ENCODE peak calls at places on chromosomes 11 and 22, in four cellular contexts. B, P, K and Z are unnamed samples.

GRCh38 chr11:34512810-34513673 is 552 bp downstream of the ELF5 start:
- DNase-seq in K (peak; percentile 30), P (peak; percentile 52), B (peak; percentile 74), Z (peak; percentile 71)

GRCh38 chr22:50726643-50727340 is 11.2 kb upstream of the ACR start:
- DNase-seq in B (no peak), P (no peak), K (no peak), Z (no peak)

GRCh38 chr11:43825217-43825816 is 55.3 kb upstream of the ALKBH3 start:
- DNase-seq in K (peak; percentile 3), P (peak; percentile 49), B (no peak), Z (no peak)

GRCh38 chr11:64322925-64323260 is 5.0 kb downstream of the PRDX5 start:
- DNase-seq in P (no peak), K (no peak), B (no peak), Z (no peak)

GRCh38 chr11:119664063-119664572 is 64.9 kb downstream of the NECTIN1 start:
- DNase-seq in P (no peak), B (no peak), K (peak; percentile 75), Z (no peak)

GRCh38 chr11:121441533-121441932 is 10.6 kb upstream of the SORL1 start:
- DNase-seq in K (no peak), B (no peak), P (no peak), Z (no peak)

GRCh38 chr11:106989056-106989455 is 29.2 kb downstream of the GUCY1A2 start:
- DNase-seq in P (peak; percentile 63), B (no peak), K (no peak), Z (no peak)

GRCh38 chr11:67301313-67301921 is 1.9 kb upstream of the SSH3 start:
- DNase-seq in B (no peak), K (no peak), P (no peak), Z (no peak)

GRCh38 chr11:27350503-27350902 is 12.5 kb downstream of the CCDC34 start:
- DNase-seq in B (no peak), K (no peak), P (peak; percentile 69), Z (no peak)

GRCh38 chr11:17343907-17344306 is 7.7 kb upstream of the NCR3LG1 start:
- DNase-seq in K (no peak), B (no peak), P (peak; percentile 83), Z (peak; percentile 93)

GRCh38 chr22:23529166-23530103 is 50.7 kb downstream of the IGLL1 start:
- DNase-seq in B (no peak), K (no peak), P (no peak), Z (no peak)

GRCh38 chr11:37449146-37449545 is 851.1 kb upstream of the RAG2 start:
- DNase-seq in P (peak; percentile 62), B (no peak), K (peak; percentile 1), Z (peak; percentile 78)

GRCh38 chr11:64854534-64855502 is 10.4 kb upstream of the CDC42BPG start:
- DNase-seq in K (no peak), B (peak; percentile 88), P (peak; percentile 97), Z (peak; percentile 99)

GRCh38 chr22:28894320-28894719 is 10.9 kb downstream of the ZNRF3 start:
- DNase-seq in P (no peak), K (no peak), B (peak; percentile 57), Z (no peak)

GRCh38 chr11:82776377-82776776 is 42.7 kb upstream of the FAM181B start:
- DNase-seq in K (no peak), P (peak; percentile 57), B (no peak), Z (no peak)

GRCh38 chr11:1542267-1542666 is 29.8 kb downstream of the DUSP8 start:
- DNase-seq in P (no peak), B (no peak), K (peak; percentile 78), Z (no peak)

GRCh38 chr22:21446128-21446826 is 20.9 kb upstream of the TMEM191C start:
- DNase-seq in B (peak; percentile 32), K (no peak), P (no peak), Z (no peak)

GRCh38 chr11:72333657-72334056 is 89.7 kb upstream of the PHOX2A start:
- DNase-seq in B (no peak), K (no peak), P (peak; percentile 47), Z (no peak)

GRCh38 chr11:84947970-84948600 is 679.1 kb downstream of the DLG2 start:
- DNase-seq in P (peak; percentile 9), K (no peak), B (no peak), Z (peak; percentile 2)

GRCh38 chr11:17865765-17866428 is 131.3 kb downstream of the KCNC1 start:
- DNase-seq in P (no peak), B (no peak), K (no peak), Z (no peak)

GRCh38 chr11:134586726-134587125 is 174.7 kb upstream of the B3GAT1 start:
- DNase-seq in B (no peak), P (no peak), K (no peak), Z (no peak)

GRCh38 chr22:32255217-32255616 is at the start of gene SLC5A4:
- DNase-seq in P (no peak), B (no peak), K (no peak), Z (no peak)

GRCh38 chr11:17331669-17332068 is 19.9 kb upstream of the NCR3LG1 start:
- DNase-seq in K (no peak), B (no peak), P (no peak), Z (no peak)

GRCh38 chr11:2678396-2678795 is 21.4 kb downstream of the KCNQ1OT1 start:
- DNase-seq in K (no peak), B (no peak), P (no peak), Z (no peak)

GRCh38 chr22:39349967-39350802 is at the start of gene SYNGR1:
- DNase-seq in B (no peak), K (no peak), P (peak; percentile 26), Z (peak; percentile 44)

GRCh38 chr11:5288912-5289525 is 12.7 kb downstream of the OR51B4 start:
- DNase-seq in P (peak; percentile 65), K (no peak), B (no peak), Z (no peak)

GRCh38 chr11:44943118-44943517 is 7.6 kb downstream of the TP53I11 start:
- DNase-seq in P (no peak), K (no peak), B (no peak), Z (no peak)

GRCh38 chr11:65555693-65556231 is 2.4 kb downstream of the LTBP3 start:
- DNase-seq in B (no peak), P (peak; percentile 95), K (no peak), Z (peak; percentile 94)

GRCh38 chr11:114846040-114846791 is 167.9 kb downstream of the NXPE2 start:
- DNase-seq in K (peak; percentile 56), B (no peak), P (no peak), Z (no peak)

GRCh38 chr11:6320411-6321207 is at the start of gene CAVIN3:
- DNase-seq in P (peak; percentile 93), B (peak; percentile 87), K (peak; percentile 20), Z (peak; percentile 90)

GRCh38 chr11:12284321-12285050 is 92.9 kb upstream of the PARVA start:
- DNase-seq in P (peak; percentile 70), K (no peak), B (peak; percentile 35), Z (peak; percentile 51)

GRCh38 chr22:24805790-24806662 is at the start of gene SGSM1:
- DNase-seq in P (peak; percentile 48), K (peak; percentile 60), B (peak; percentile 71), Z (peak; percentile 33)

GRCh38 chr11:119416606-119417580 is 6.1 kb downstream of the THY1 start:
- DNase-seq in P (peak; percentile 85), K (no peak), B (no peak), Z (peak; percentile 56)

GRCh38 chr22:31829505-31829904 is 75.7 kb downstream of the DEPDC5 start:
- DNase-seq in P (peak; percentile 96), B (no peak), K (peak; percentile 7), Z (peak; percentile 90)